ENCODE peak calls at places on chromosomes 4 and X, in ten cellular contexts. F is astrocyte of the spinal cord; I is astrocyte; X is RPMI7951; U is NCI-H1436; P is sciatic nerve; H is stimulated activated CD4-positive, alpha-beta T cell treated with anti-CD3 and anti-CD28 coated beads, Interleukin-2, amount 100 ng/mL, for 48 hours; E is NCI-H2081; D is glomerular endothelial cell; B is cerebellum. R is an unnamed sample.

GRCh38 chrX:9555354-9555753 is 90.5 kb downstream of the TBL1X start:
- DNase-seq in I (no peak), X (no peak), P (no peak), D (no peak), B (no peak), H (no peak), U (no peak), F (no peak), E (no peak), R (peak)

GRCh38 chr4:154517591-154517990 is 26.0 kb upstream of the DCHS2 start:
- DNase-seq in F (no peak), E (no peak), P (no peak), X (no peak), H (no peak), D (no peak), U (no peak), I (no peak), B (no peak), R (no peak)

GRCh38 chr4:159174645-159175147 is 71.8 kb downstream of the RAPGEF2 start:
- DNase-seq in H (no peak), F (no peak), D (no peak), P (no peak), B (no peak), I (no peak), U (no peak), E (no peak), X (no peak), R (peak)

GRCh38 chr4:173301518-173302201 is 32.5 kb downstream of the HMGB2 start:
- DNase-seq in F (peak), P (no peak), E (no peak), I (peak), U (no peak), X (peak), D (no peak), B (peak), H (no peak), R (peak)

GRCh38 chr4:83083925-83084475 is 30.5 kb downstream of the PLAC8 start:
- DNase-seq in F (no peak), B (no peak), I (no peak), X (no peak), P (no peak), D (no peak), U (no peak), E (no peak), H (no peak), R (no peak)

GRCh38 chr4:75733369-75733768 is 9.0 kb downstream of the USO1 start:
- DNase-seq in X (no peak), U (no peak), P (no peak), I (peak), B (no peak), H (no peak), D (no peak), E (no peak), F (peak), R (peak)

GRCh38 chr4:62544428-62544827 is 1344.3 kb downstream of the ADGRL3 start:
- DNase-seq in B (no peak), E (no peak), U (no peak), H (no peak), P (no peak), I (peak), D (no peak), X (no peak), F (peak), R (no peak)

GRCh38 chr4:56371426-56372220 is 15.7 kb downstream of the AASDH start:
- DNase-seq in E (no peak), I (no peak), U (no peak), P (no peak), X (no peak), F (no peak), D (no peak), B (no peak), H (no peak), R (no peak)

GRCh38 chr4:38669233-38669632 is 5.2 kb downstream of the KLF3 start:
- DNase-seq in B (no peak), H (no peak), E (no peak), D (no peak), P (no peak), I (peak), F (no peak), X (no peak), U (no peak), R (peak)

GRCh38 chr4:149795256-149795655 is 20.4 kb downstream of the IQCM start:
- DNase-seq in P (no peak), F (no peak), B (no peak), X (peak), D (no peak), H (no peak), U (no peak), I (no peak), E (no peak), R (no peak)

GRCh38 chrX:98065151-98065550 is 1181.4 kb downstream of the RPA4 start:
- DNase-seq in E (no peak), P (no peak), I (no peak), F (no peak), B (no peak), X (no peak), D (no peak), U (no peak), H (no peak), R (no peak)

GRCh38 chrX:14363719-14364118 is 165.6 kb upstream of the GLRA2 start:
- DNase-seq in H (no peak), F (no peak), D (no peak), E (no peak), X (no peak), B (no peak), U (no peak), I (no peak), P (no peak), R (no peak)

GRCh38 chrX:147737690-147738089 is 174.0 kb upstream of the FMR1 start:
- DNase-seq in X (no peak), I (no peak), H (no peak), D (no peak), B (no peak), P (no peak), F (no peak), E (no peak), U (no peak), R (no peak)

GRCh38 chr4:98601719-98602118 is 56.7 kb downstream of the TSPAN5 start:
- DNase-seq in X (peak), B (no peak), H (peak), P (no peak), I (peak), U (no peak), D (no peak), E (no peak), F (no peak), R (peak)

GRCh38 chrX:117957128-117957527 is 159.5 kb downstream of the KLHL13 start:
- DNase-seq in D (no peak), P (no peak), B (no peak), H (no peak), X (no peak), I (peak), E (peak), U (no peak), F (peak), R (peak)

GRCh38 chr4:123450393-123450792 is 53.8 kb downstream of the SPRY1 start:
- DNase-seq in X (no peak), B (no peak), I (no peak), H (no peak), D (no peak), E (no peak), U (no peak), P (no peak), F (no peak), R (no peak)

GRCh38 chr4:88457307-88458090 is 580 bp downstream of the HERC5 start:
- DNase-seq in B (peak), U (no peak), F (peak), I (peak), X (peak), E (peak), H (peak), P (peak), D (no peak), R (peak)

GRCh38 chrX:116317409-116317808 is 119.0 kb upstream of the SLC6A14 start:
- DNase-seq in F (peak), X (peak), E (no peak), H (no peak), U (peak), I (peak), P (no peak), B (no peak), D (no peak), R (peak)

GRCh38 chr4:25560605-25561004 is 95.0 kb upstream of the SLC34A2 start:
- DNase-seq in I (no peak), B (no peak), F (no peak), E (no peak), P (no peak), U (no peak), H (no peak), D (no peak), X (no peak), R (no peak)

GRCh38 chrX:7054219-7055206 is 93.0 kb upstream of the STS start:
- DNase-seq in D (no peak), I (no peak), F (no peak), E (no peak), U (no peak), H (no peak), B (no peak), X (no peak), P (no peak), R (peak)

GRCh38 chrX:48508400-48509244 is at the start of gene PORCN:
- DNase-seq in E (peak), H (peak), X (peak), I (no peak), U (peak), D (no peak), P (peak), B (peak), F (peak), R (peak)

GRCh38 chr4:82785248-82786003 is 13.2 kb downstream of the SCD5 start:
- DNase-seq in H (no peak), E (peak), I (peak), B (no peak), F (peak), U (no peak), D (peak), P (no peak), X (peak), R (peak)

GRCh38 chrX:102899940-102900916 is 36.8 kb upstream of the RAB40AL start:
- DNase-seq in H (peak), D (peak), E (peak), P (peak), U (peak), X (peak), I (peak), B (peak), F (peak), R (peak)

GRCh38 chr4:87851332-87851731 is 18.6 kb downstream of the MEPE start:
- DNase-seq in I (no peak), D (no peak), E (no peak), B (no peak), U (no peak), X (no peak), F (no peak), H (no peak), P (no peak), R (no peak)

GRCh38 chrX:81390244-81390643 is 188.3 kb downstream of the SH3BGRL start:
- DNase-seq in P (no peak), I (no peak), E (no peak), U (no peak), X (no peak), F (no peak), B (no peak), D (no peak), H (no peak), R (no peak)

GRCh38 chr4:40307627-40308497 is 27.3 kb upstream of the CHRNA9 start:
- DNase-seq in B (no peak), D (no peak), H (peak), U (no peak), X (no peak), E (no peak), P (no peak), F (no peak), I (no peak), R (no peak)

GRCh38 chrX:73944582-73944947 is 359.4 kb upstream of the ZCCHC13 start:
- DNase-seq in E (peak), D (no peak), X (peak), F (no peak), H (no peak), P (no peak), B (no peak), U (no peak), I (no peak), R (no peak)

GRCh38 chr4:181661090-181661489 is 582.1 kb upstream of the TENM3 start:
- DNase-seq in D (no peak), X (peak), U (no peak), B (no peak), P (no peak), E (no peak), I (peak), F (peak), H (no peak), R (peak)

GRCh38 chrX:46327229-46328081 is 217.8 kb downstream of the ZNF674 start:
- DNase-seq in B (no peak), E (no peak), H (no peak), I (peak), U (no peak), X (peak), F (peak), D (no peak), P (no peak), R (peak)

GRCh38 chrX:155611302-155611701 is 1.4 kb downstream of the TMLHE start:
- DNase-seq in U (no peak), I (no peak), F (no peak), H (no peak), P (no peak), X (no peak), B (no peak), D (no peak), E (no peak), R (no peak)

GRCh38 chr4:168995537-168996295 is 14.3 kb downstream of the CBR4 start:
- DNase-seq in B (no peak), D (no peak), I (no peak), U (no peak), F (peak), X (peak), H (no peak), P (no peak), E (no peak), R (no peak)

GRCh38 chrX:53631156-53631555 is 55.4 kb downstream of the HUWE1 start:
- DNase-seq in U (no peak), X (no peak), B (no peak), H (no peak), P (no peak), D (no peak), E (no peak), I (peak), F (peak), R (peak)

GRCh38 chr4:78369691-78370090 is 181.9 kb upstream of the ANXA3 start:
- DNase-seq in F (peak), P (no peak), D (no peak), X (no peak), H (no peak), I (peak), B (no peak), E (peak), U (no peak), R (peak)

GRCh38 chr4:3652586-3652985 is 113.6 kb upstream of the ADRA2C start:
- DNase-seq in B (no peak), H (no peak), E (no peak), X (no peak), F (no peak), U (no peak), D (no peak), I (no peak), P (no peak), R (no peak)

GRCh38 chr4:70240192-70240591 is 2.2 kb upstream of the CSN3 start:
- DNase-seq in U (no peak), I (peak), B (no peak), D (no peak), F (peak), H (no peak), P (no peak), X (no peak), E (no peak), R (peak)

GRCh38 chr4:55947912-55948725 is 626 bp upstream of the CEP135 start:
- DNase-seq in B (no peak), X (peak), D (peak), I (peak), U (no peak), H (peak), E (no peak), P (no peak), F (peak), R (peak)

GRCh38 chr4:32032136-32032672 is 1312.0 kb downstream of the PCDH7 start:
- DNase-seq in D (no peak), F (no peak), I (no peak), H (no peak), B (no peak), P (no peak), U (no peak), E (no peak), X (no peak), R (no peak)

GRCh38 chr4:6893449-6894085 is 16.1 kb upstream of the TBC1D14 start:
- DNase-seq in X (peak), H (no peak), D (no peak), B (no peak), P (no peak), E (no peak), I (peak), F (peak), U (no peak), R (peak)